ENCODE peak calls at places on chromosomes 5 and 9, in ten cellular contexts. Z is DMS153; M is stimulated activated CD4-positive, alpha-beta T cell treated with anti-CD3 and anti-CD28 coated beads, Interleukin-1b, Interleukin-23, amount 100 ng/mL, for 1 hour; W is stimulated activated naive CD8-positive, alpha-beta T cell treated with anti-CD3 and anti-CD28 coated beads, Interleukin-15, amount 100 ng/mL, for 72 hours; B is fibroblast of pulmonary artery; T is stimulated activated CD8-positive, alpha-beta memory T cell treated with anti-CD3 and anti-CD28 coated beads, Interleukin-2, amount 100 ng/mL, for 48 hours; S is SW 1271; G is GM10248; I is spleen; U is NCI-H345. V is an unnamed sample.

GRCh38 chr5:160293901-160294561 is 18.3 kb downstream of the CCNJL start:
- DNase-seq in W (no peak), I (peak), T (no peak), M (no peak), S (no peak), B (peak), U (no peak), G (no peak), Z (no peak), V (no peak)

GRCh38 chr5:130868186-130868821 is 296.8 kb downstream of the HINT1 start:
- DNase-seq in B (peak), U (no peak), W (no peak), G (no peak), T (no peak), S (no peak), M (no peak), I (no peak), Z (no peak), V (no peak)

GRCh38 chr5:97979740-97980139 is 793.7 kb upstream of the RGMB start:
- DNase-seq in I (no peak), Z (no peak), W (no peak), M (no peak), S (no peak), B (peak), G (no peak), U (no peak), T (no peak), V (no peak)

GRCh38 chr5:169176686-169177430 is 124.1 kb downstream of the SLIT3 start:
- DNase-seq in U (no peak), B (no peak), I (no peak), S (no peak), M (no peak), W (no peak), Z (no peak), T (no peak), G (no peak), V (no peak)

GRCh38 chr9:16099901-16100300 is 547.1 kb downstream of the CCDC171 start:
- DNase-seq in Z (no peak), T (no peak), S (no peak), B (peak), I (no peak), W (no peak), M (no peak), G (no peak), U (no peak), V (no peak)

GRCh38 chr5:157575096-157575872 is at the start of gene ADAM19:
- DNase-seq in Z (no peak), G (peak), I (peak), M (peak), U (peak), W (peak), S (peak), T (peak), B (peak), V (peak)

GRCh38 chr5:14299666-14300065 is 156.5 kb downstream of the TRIO start:
- DNase-seq in T (no peak), S (no peak), M (no peak), W (no peak), I (no peak), Z (no peak), U (no peak), G (no peak), B (no peak), V (no peak)

GRCh38 chr5:96761618-96762017 is 46.1 kb downstream of the ERAP1 start:
- DNase-seq in M (no peak), Z (no peak), S (no peak), G (no peak), W (no peak), B (no peak), T (no peak), U (no peak), I (no peak), V (no peak)

GRCh38 chr9:123544007-123544827 is 188.2 kb downstream of the CRB2 start:
- DNase-seq in U (peak), G (peak), I (no peak), B (peak), Z (no peak), W (no peak), M (no peak), S (no peak), T (no peak), V (no peak)

GRCh38 chr5:181052928-181053759 is 13.1 kb downstream of the BTNL9 start:
- DNase-seq in T (no peak), U (peak), M (no peak), Z (no peak), G (no peak), S (no peak), I (peak), W (peak), B (no peak), V (no peak)

GRCh38 chr5:79133121-79133656 is 21.6 kb downstream of the BHMT start:
- DNase-seq in G (peak), T (no peak), S (no peak), I (no peak), W (no peak), B (peak), Z (peak), M (no peak), U (peak), V (no peak)

GRCh38 chr9:18190671-18191374 is 283.1 kb upstream of the ADAMTSL1 start:
- DNase-seq in I (no peak), G (no peak), B (no peak), S (no peak), M (no peak), Z (no peak), U (no peak), W (no peak), T (no peak), V (no peak)

GRCh38 chr9:85522459-85523092 is 219.2 kb downstream of the AGTPBP1 start:
- DNase-seq in G (peak), Z (peak), B (peak), U (peak), T (peak), M (no peak), W (peak), I (peak), S (no peak), V (peak)

GRCh38 chr5:4164167-4164566 is 568.5 kb downstream of the IRX1 start:
- DNase-seq in W (no peak), B (no peak), T (no peak), M (no peak), G (no peak), Z (no peak), I (no peak), U (no peak), S (no peak), V (no peak)

GRCh38 chr5:132747693-132748440 is 641 bp downstream of the CCNI2 start:
- DNase-seq in W (peak), G (peak), I (peak), B (no peak), U (no peak), T (peak), S (no peak), M (peak), Z (no peak), V (no peak)

GRCh38 chr5:73118331-73119011 is 1.9 kb upstream of the TMEM171 start:
- DNase-seq in B (no peak), W (no peak), Z (peak), I (no peak), G (no peak), U (peak), S (no peak), T (no peak), M (no peak), V (no peak)

GRCh38 chr9:82188817-82189216 is 200.2 kb downstream of the SPATA31D1 start:
- DNase-seq in U (no peak), G (no peak), S (no peak), B (no peak), M (no peak), W (no peak), I (no peak), Z (no peak), T (no peak), V (no peak)

GRCh38 chr5:78287833-78288232 is 6.7 kb downstream of the AP3B1 start:
- DNase-seq in G (no peak), U (no peak), Z (no peak), W (no peak), I (no peak), B (peak), S (peak), M (no peak), T (no peak), V (no peak)

GRCh38 chr5:146388418-146388817 is 49.8 kb downstream of the POU4F3 start:
- DNase-seq in M (no peak), U (no peak), Z (no peak), G (no peak), S (no peak), I (no peak), T (no peak), W (no peak), B (peak), V (no peak)

GRCh38 chr5:72281430-72281763 is 38.6 kb downstream of the MRPS27 start:
- DNase-seq in M (no peak), T (no peak), Z (no peak), G (no peak), I (no peak), B (no peak), U (no peak), S (no peak), W (no peak), V (no peak)

GRCh38 chr5:178403351-178403750 is 170.7 kb upstream of the PHYKPL start:
- DNase-seq in T (no peak), Z (no peak), I (no peak), U (no peak), B (no peak), W (no peak), S (no peak), G (no peak), M (no peak), V (peak)

GRCh38 chr5:137113161-137113560 is 386.0 kb downstream of the SPOCK1 start:
- DNase-seq in S (no peak), Z (no peak), W (no peak), G (no peak), M (no peak), T (no peak), U (no peak), B (no peak), I (no peak), V (no peak)

GRCh38 chr5:127517110-127517479 is 345 bp upstream of the PRRC1 start:
- DNase-seq in B (no peak), M (no peak), U (no peak), Z (no peak), W (no peak), S (no peak), I (no peak), G (no peak), T (no peak), V (peak)

GRCh38 chr9:13143281-13143680 is 136.2 kb downstream of the MPDZ start:
- DNase-seq in S (no peak), T (no peak), U (no peak), G (no peak), W (no peak), B (no peak), I (no peak), Z (no peak), M (no peak), V (no peak)

GRCh38 chr5:10507575-10508024 is 56.3 kb upstream of the ANKRD33B start:
- DNase-seq in S (no peak), I (no peak), B (no peak), Z (no peak), W (no peak), U (no peak), G (no peak), T (no peak), M (no peak), V (no peak)

GRCh38 chr9:81682797-81683196 is 6.5 kb downstream of the TLE1 start:
- DNase-seq in B (peak), U (no peak), Z (no peak), G (no peak), M (no peak), I (no peak), T (no peak), S (no peak), W (no peak), V (no peak)

GRCh38 chr5:39478851-39479250 is 54.1 kb upstream of the DAB2 start:
- DNase-seq in T (no peak), U (no peak), B (peak), S (no peak), Z (no peak), M (no peak), G (no peak), W (no peak), I (no peak), V (no peak)

GRCh38 chr5:6404129-6404528 is 25.8 kb upstream of the MED10 start:
- DNase-seq in S (no peak), I (no peak), Z (no peak), W (no peak), M (no peak), B (no peak), G (peak), T (no peak), U (no peak), V (no peak)

GRCh38 chr5:141753971-141754713 is 72.1 kb upstream of the ARAP3 start:
- DNase-seq in W (no peak), G (peak), Z (no peak), B (peak), I (no peak), S (no peak), U (no peak), M (no peak), T (no peak), V (no peak)

GRCh38 chr9:13175732-13176131 is 103.8 kb downstream of the MPDZ start:
- DNase-seq in I (no peak), W (no peak), Z (no peak), B (no peak), G (no peak), S (no peak), U (no peak), M (no peak), T (no peak), V (no peak)

GRCh38 chr5:139243425-139243965 is 45.3 kb upstream of the SIL1 start:
- DNase-seq in G (no peak), U (no peak), B (no peak), Z (no peak), T (no peak), S (no peak), M (no peak), I (no peak), W (no peak), V (no peak)

GRCh38 chr5:176856746-176857145 is 42.4 kb downstream of the HK3 start:
- DNase-seq in W (no peak), T (no peak), B (no peak), M (no peak), U (peak), S (no peak), G (no peak), I (no peak), Z (no peak), V (no peak)

V was measured in posterior vena cava.